ENCODE peak calls at places on chromosomes 2 and 18, in four cellular contexts. E, F, O and M are unnamed samples.

GRCh38 chr2:124315221-124315880 is 290.3 kb downstream of the CNTNAP5 start:
- DNase-seq in E (no peak), F (no peak), O (no peak), M (no peak)

GRCh38 chr2:144445196-144445595 is 74.7 kb downstream of the ZEB2 start:
- DNase-seq in E (no peak), F (no peak), O (no peak), M (no peak)

GRCh38 chr2:70133521-70134348 is 46.5 kb downstream of the PCBP1 start:
- DNase-seq in E (no peak), F (no peak), O (no peak), M (no peak)

GRCh38 chr2:188068093-188068492 is 223.6 kb upstream of the GULP1 start:
- DNase-seq in E (no peak), F (peak), O (no peak), M (no peak)

GRCh38 chr18:49859725-49860124 is 46.4 kb upstream of the ACAA2 start:
- DNase-seq in E (peak), F (no peak), O (no peak), M (no peak)

GRCh38 chr2:105287692-105288091 is 41.8 kb downstream of the TGFBRAP1 start:
- DNase-seq in E (peak), F (peak), O (no peak), M (no peak)

GRCh38 chr2:39099820-39100728 is 20.8 kb downstream of the SOS1 start:
- DNase-seq in E (no peak), F (peak), O (no peak), M (peak)

GRCh38 chr2:207768891-207769596 is 662 bp downstream of the FZD5 start:
- DNase-seq in E (peak), F (peak), O (no peak), M (no peak)

GRCh38 chr18:10453261-10453884 is 1.1 kb upstream of the APCDD1 start:
- DNase-seq in E (no peak), F (no peak), O (no peak), M (no peak)

GRCh38 chr2:15882761-15883497 is 57.4 kb upstream of the MYCN start:
- DNase-seq in E (no peak), F (no peak), O (no peak), M (no peak)

GRCh38 chr2:135256531-135257258 is 204.6 kb downstream of the RAB3GAP1 start:
- DNase-seq in E (no peak), F (peak), O (no peak), M (peak)

GRCh38 chr2:237866119-237866621 is 6.7 kb downstream of the RAMP1 start:
- DNase-seq in E (peak), F (no peak), O (no peak), M (no peak)

GRCh38 chr2:25228848-25229674 is 60.7 kb upstream of the POMC start:
- DNase-seq in E (peak), F (peak), O (no peak), M (no peak)

GRCh38 chr18:73797419-73797818 is 350.2 kb downstream of the FBXO15 start:
- DNase-seq in E (no peak), F (no peak), O (no peak), M (no peak)

GRCh38 chr2:42328923-42329322 is 32.1 kb downstream of the COX7A2L start:
- DNase-seq in E (no peak), F (no peak), O (no peak), M (no peak)

GRCh38 chr2:104584393-104584792 is 269.5 kb upstream of the POU3F3 start:
- DNase-seq in E (no peak), F (no peak), O (no peak), M (no peak)

GRCh38 chr2:20654414-20654813 is 3.5 kb upstream of the HS1BP3 start:
- DNase-seq in E (no peak), F (no peak), O (no peak), M (no peak)

GRCh38 chr18:34018358-34018757 is 206.4 kb downstream of the NOL4 start:
- DNase-seq in E (no peak), F (no peak), O (no peak), M (no peak)

GRCh38 chr2:104844813-104845551 is 8.9 kb upstream of the POU3F3 start:
- DNase-seq in E (no peak), F (no peak), O (no peak), M (no peak)

GRCh38 chr2:29247336-29247914 is 132.2 kb downstream of the CLIP4 start:
- DNase-seq in E (no peak), F (no peak), O (no peak), M (no peak)

GRCh38 chr2:236291476-236291875 is 27.3 kb upstream of the ASB18 start:
- DNase-seq in E (no peak), F (no peak), O (no peak), M (no peak)

GRCh38 chr2:8149985-8150547 is 531.8 kb upstream of the ID2 start:
- DNase-seq in E (no peak), F (no peak), O (no peak), M (no peak)

GRCh38 chr2:217837001-217837491 is 165.7 kb downstream of the TNS1 start:
- DNase-seq in E (peak), F (no peak), O (peak), M (no peak)

GRCh38 chr2:3450385-3451031 is 68.8 kb downstream of the ADI1 start:
- DNase-seq in E (no peak), F (no peak), O (no peak), M (no peak)
- H3K27ac ChIP-seq in E (no peak), F (no peak), O (no peak), M (no peak)

DNA sequence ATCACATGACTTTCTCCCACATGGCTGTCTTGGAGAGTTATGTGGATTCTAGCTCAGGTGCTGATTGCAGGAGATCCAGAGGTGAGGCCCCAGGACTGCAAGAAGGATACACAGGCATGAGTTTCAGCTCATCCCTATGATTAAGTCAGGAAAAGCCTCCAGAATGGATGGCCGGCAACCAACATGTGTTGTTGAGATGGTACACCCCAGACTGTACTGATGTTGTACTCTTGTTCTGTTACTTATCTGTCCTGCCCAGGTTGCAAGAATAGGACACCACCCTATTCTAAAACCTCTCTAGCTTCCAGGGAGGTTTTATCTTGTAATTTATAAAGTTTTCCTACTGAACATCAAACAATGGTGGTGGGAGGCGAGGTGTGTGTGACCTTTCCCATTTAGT is 8.8 kb downstream of the FAM124B start:
- DNase-seq in E (no peak), F (no peak), O (no peak), M (no peak)
- H3K27ac ChIP-seq in E (no peak), F (no peak), O (no peak), M (no peak)

GRCh38 chr18:76494181-76494540 is 881 bp downstream of the ZNF516 start:
- DNase-seq in E (peak), F (peak), O (peak), M (no peak)

GRCh38 chr18:76491801-76492668 is 3.0 kb downstream of the ZNF516 start:
- DNase-seq in E (peak), F (peak), O (peak), M (no peak)

GRCh38 chr18:76492669-76493212 is 2.3 kb downstream of the ZNF516 start:
- DNase-seq in E (peak), F (peak), O (peak), M (peak)

GRCh38 chr18:76494541-76495403 is at the start of gene ZNF516:
- DNase-seq in E (peak), F (no peak), O (peak), M (no peak)

GRCh38 chr18:76493213-76494107 is 1.6 kb downstream of the ZNF516 start:
- DNase-seq in E (peak), F (peak), O (no peak), M (no peak)
- H3K27ac ChIP-seq in E (peak), F (peak), O (peak), M (peak)

GRCh38 chr2:27073782-27074181 is 2.3 kb upstream of the OST4 start:
- DNase-seq in E (no peak), F (no peak), O (no peak), M (no peak)
- H3K27ac ChIP-seq in E (peak), F (no peak), O (no peak), M (no peak)